ENCODE peak calls at places on chromosomes 7 and 10, in seven cellular contexts. One of them, this sample, is unnamed.

GRCh38 chr10:130743751-130744191 is 567.8 kb downstream of the TCERG1L start:
- DNase-seq in neural crest cell: no peak
- DNase-seq in brain microvascular endothelial cell: no peak
- DNase-seq in foreskin fibroblast: no peak
- DNase-seq in gastrocnemius medialis: no peak
- DNase-seq in cardiac muscle cell: no peak
- DNase-seq in Panc1: no peak
- DNase-seq in this sample: no peak

GRCh38 chr7:157910446-157910845 is 573.6 kb downstream of the DNAJB6 start:
- DNase-seq in neural crest cell: no peak
- DNase-seq in brain microvascular endothelial cell: no peak
- DNase-seq in foreskin fibroblast: no peak
- DNase-seq in gastrocnemius medialis: no peak
- DNase-seq in cardiac muscle cell: no peak
- DNase-seq in Panc1: no peak
- DNase-seq in this sample: no peak

GRCh38 chr10:118405933-118406332 is 63.8 kb upstream of the FAM204A start:
- DNase-seq in neural crest cell: no peak
- DNase-seq in brain microvascular endothelial cell: no peak
- DNase-seq in foreskin fibroblast: no peak
- DNase-seq in gastrocnemius medialis: no peak
- DNase-seq in cardiac muscle cell: peak
- DNase-seq in Panc1: no peak
- DNase-seq in this sample: no peak

GRCh38 chr10:2928219-2928840 is 139.0 kb upstream of the PFKP start:
- DNase-seq in neural crest cell: peak
- DNase-seq in brain microvascular endothelial cell: peak
- DNase-seq in foreskin fibroblast: peak
- DNase-seq in gastrocnemius medialis: peak
- DNase-seq in cardiac muscle cell: peak
- DNase-seq in Panc1: peak
- DNase-seq in this sample: no peak

GRCh38 chr7:36916116-36916515 is 191.8 kb upstream of the AOAH start:
- DNase-seq in neural crest cell: no peak
- DNase-seq in brain microvascular endothelial cell: no peak
- DNase-seq in foreskin fibroblast: no peak
- DNase-seq in gastrocnemius medialis: no peak
- DNase-seq in cardiac muscle cell: no peak
- DNase-seq in Panc1: no peak
- DNase-seq in this sample: no peak

GRCh38 chr7:140005754-140006503 is 56.8 kb downstream of the PARP12 start:
- DNase-seq in neural crest cell: peak
- DNase-seq in brain microvascular endothelial cell: peak
- DNase-seq in foreskin fibroblast: no peak
- DNase-seq in gastrocnemius medialis: no peak
- DNase-seq in cardiac muscle cell: peak
- DNase-seq in Panc1: no peak
- DNase-seq in this sample: no peak

GRCh38 chr10:29783211-29783947 is 148.6 kb upstream of the SVIL start:
- DNase-seq in neural crest cell: no peak
- DNase-seq in brain microvascular endothelial cell: no peak
- DNase-seq in foreskin fibroblast: no peak
- DNase-seq in gastrocnemius medialis: peak
- DNase-seq in cardiac muscle cell: no peak
- DNase-seq in Panc1: no peak
- DNase-seq in this sample: no peak

GRCh38 chr7:76133164-76133775 is 68.4 kb upstream of the SRRM3 start:
- DNase-seq in neural crest cell: no peak
- DNase-seq in brain microvascular endothelial cell: no peak
- DNase-seq in foreskin fibroblast: no peak
- DNase-seq in gastrocnemius medialis: no peak
- DNase-seq in cardiac muscle cell: no peak
- DNase-seq in Panc1: no peak
- DNase-seq in this sample: no peak

GRCh38 chr7:156895024-156895780 is 2.2 kb upstream of the LMBR1 start:
- DNase-seq in neural crest cell: no peak
- DNase-seq in brain microvascular endothelial cell: no peak
- DNase-seq in foreskin fibroblast: no peak
- DNase-seq in gastrocnemius medialis: peak
- DNase-seq in cardiac muscle cell: no peak
- DNase-seq in Panc1: no peak
- DNase-seq in this sample: no peak

GRCh38 chr10:91955114-91955513 is 31.5 kb downstream of the BTAF1 start:
- DNase-seq in neural crest cell: no peak
- DNase-seq in brain microvascular endothelial cell: no peak
- DNase-seq in foreskin fibroblast: no peak
- DNase-seq in gastrocnemius medialis: no peak
- DNase-seq in cardiac muscle cell: no peak
- DNase-seq in Panc1: no peak
- DNase-seq in this sample: no peak

GRCh38 chr7:81715984-81716588 is 53.8 kb downstream of the HGF start:
- DNase-seq in neural crest cell: no peak
- DNase-seq in brain microvascular endothelial cell: peak
- DNase-seq in foreskin fibroblast: no peak
- DNase-seq in gastrocnemius medialis: no peak
- DNase-seq in cardiac muscle cell: peak
- DNase-seq in Panc1: peak
- DNase-seq in this sample: no peak

GRCh38 chr10:49289480-49289879 is 9.5 kb upstream of the C10orf71 start:
- DNase-seq in neural crest cell: no peak
- DNase-seq in brain microvascular endothelial cell: no peak
- DNase-seq in foreskin fibroblast: no peak
- DNase-seq in gastrocnemius medialis: peak
- DNase-seq in cardiac muscle cell: no peak
- DNase-seq in Panc1: no peak
- DNase-seq in this sample: no peak

GRCh38 chr7:157080111-157080730 is 58.5 kb upstream of the UBE3C start:
- DNase-seq in neural crest cell: no peak
- DNase-seq in brain microvascular endothelial cell: no peak
- DNase-seq in foreskin fibroblast: no peak
- DNase-seq in gastrocnemius medialis: no peak
- DNase-seq in cardiac muscle cell: no peak
- DNase-seq in Panc1: no peak
- DNase-seq in this sample: no peak

GRCh38 chr7:30206466-30206865 is 71.7 kb downstream of the MTURN start:
- DNase-seq in neural crest cell: no peak
- DNase-seq in brain microvascular endothelial cell: peak
- DNase-seq in foreskin fibroblast: peak
- DNase-seq in gastrocnemius medialis: no peak
- DNase-seq in cardiac muscle cell: peak
- DNase-seq in Panc1: no peak
- DNase-seq in this sample: no peak

GRCh38 chr10:86804805-86805204 is 48.4 kb downstream of the BMPR1A start:
- DNase-seq in neural crest cell: no peak
- DNase-seq in brain microvascular endothelial cell: no peak
- DNase-seq in foreskin fibroblast: no peak
- DNase-seq in gastrocnemius medialis: peak
- DNase-seq in cardiac muscle cell: no peak
- DNase-seq in Panc1: no peak
- DNase-seq in this sample: no peak

GRCh38 chr7:108358553-108358952 is 97.7 kb downstream of the NRCAM start:
- DNase-seq in neural crest cell: no peak
- DNase-seq in brain microvascular endothelial cell: peak
- DNase-seq in foreskin fibroblast: peak
- DNase-seq in gastrocnemius medialis: no peak
- DNase-seq in cardiac muscle cell: peak
- DNase-seq in Panc1: peak
- DNase-seq in this sample: no peak

GRCh38 chr10:127092916-127093315 is 103.5 kb downstream of the INSYN2A start:
- DNase-seq in neural crest cell: no peak
- DNase-seq in brain microvascular endothelial cell: no peak
- DNase-seq in foreskin fibroblast: no peak
- DNase-seq in gastrocnemius medialis: no peak
- DNase-seq in cardiac muscle cell: no peak
- DNase-seq in Panc1: no peak
- DNase-seq in this sample: no peak

GRCh38 chr10:89332092-89332633 is 4.4 kb downstream of the IFIT3 start:
- DNase-seq in neural crest cell: no peak
- DNase-seq in brain microvascular endothelial cell: peak
- DNase-seq in foreskin fibroblast: peak
- DNase-seq in gastrocnemius medialis: no peak
- DNase-seq in cardiac muscle cell: peak
- DNase-seq in Panc1: no peak
- DNase-seq in this sample: no peak

GRCh38 chr10:5490698-5491464 is 8.5 kb downstream of the CALML5 start:
- DNase-seq in neural crest cell: no peak
- DNase-seq in brain microvascular endothelial cell: no peak
- DNase-seq in foreskin fibroblast: no peak
- DNase-seq in gastrocnemius medialis: no peak
- DNase-seq in cardiac muscle cell: no peak
- DNase-seq in Panc1: no peak
- DNase-seq in this sample: peak

GRCh38 chr10:52485486-52485885 is 171.4 kb downstream of the DKK1 start:
- DNase-seq in neural crest cell: no peak
- DNase-seq in brain microvascular endothelial cell: no peak
- DNase-seq in foreskin fibroblast: no peak
- DNase-seq in gastrocnemius medialis: no peak
- DNase-seq in cardiac muscle cell: no peak
- DNase-seq in Panc1: no peak
- DNase-seq in this sample: no peak
- TF ChIP-seq CTCF in neural crest cell: no peak
- TF ChIP-seq CTCF in brain microvascular endothelial cell: no peak
- TF ChIP-seq CTCF in foreskin fibroblast: no peak
- TF ChIP-seq CTCF in gastrocnemius medialis: no peak
- TF ChIP-seq CTCF in cardiac muscle cell: no peak
- TF ChIP-seq CTCF in Panc1: no peak
- TF ChIP-seq CTCF in this sample: no peak

GRCh38 chr7:43490016-43490415 is 92.9 kb upstream of the STK17A start:
- DNase-seq in neural crest cell: no peak
- DNase-seq in brain microvascular endothelial cell: no peak
- DNase-seq in foreskin fibroblast: no peak
- DNase-seq in gastrocnemius medialis: no peak
- DNase-seq in cardiac muscle cell: no peak
- DNase-seq in Panc1: no peak
- DNase-seq in this sample: no peak
- TF ChIP-seq CTCF in neural crest cell: no peak
- TF ChIP-seq CTCF in brain microvascular endothelial cell: no peak
- TF ChIP-seq CTCF in foreskin fibroblast: no peak
- TF ChIP-seq CTCF in gastrocnemius medialis: no peak
- TF ChIP-seq CTCF in cardiac muscle cell: no peak
- TF ChIP-seq CTCF in Panc1: no peak
- TF ChIP-seq CTCF in this sample: no peak

DNA sequence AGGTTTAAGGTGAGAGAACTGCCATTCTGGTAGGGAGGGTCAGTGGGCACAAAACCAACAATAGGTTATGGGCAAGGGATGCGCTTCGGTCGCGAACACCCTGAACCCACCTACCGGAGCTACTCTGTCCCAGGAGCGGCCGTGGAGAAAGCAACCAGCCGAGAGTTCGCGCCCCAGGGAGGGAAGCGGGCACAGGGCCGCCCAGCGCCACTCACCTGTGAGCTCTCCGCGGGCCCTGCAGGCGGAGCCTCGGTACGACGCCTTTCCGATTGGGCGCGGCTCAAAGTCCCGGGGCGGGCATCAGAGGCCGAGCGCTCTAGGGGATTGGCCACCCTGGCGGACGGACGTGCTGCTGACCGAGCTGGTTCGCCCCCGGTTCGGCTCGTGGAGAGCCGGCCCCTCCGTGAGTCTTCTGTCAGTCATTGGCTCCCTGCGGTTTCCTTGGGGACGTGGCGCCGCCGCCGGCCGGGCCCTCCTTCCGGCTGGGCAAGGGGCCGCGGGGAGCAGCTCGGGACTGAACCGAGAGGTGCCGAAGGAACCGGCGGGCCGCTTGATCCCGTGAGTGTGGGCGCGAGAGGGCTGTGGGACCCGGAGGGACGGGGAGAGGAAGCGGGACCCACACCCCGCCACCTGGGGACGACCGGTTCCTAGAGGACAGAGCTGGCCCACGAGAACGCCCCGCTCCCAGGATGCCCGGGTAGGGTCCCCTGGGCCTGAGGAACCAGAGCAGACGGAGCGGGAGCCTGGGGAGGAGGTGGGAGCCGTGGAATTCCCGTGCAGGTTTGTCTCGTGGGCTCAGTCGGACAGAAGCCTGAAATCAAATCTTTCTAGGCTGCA is at the start of gene ENTPD7:
- DNase-seq in neural crest cell: peak
- DNase-seq in brain microvascular endothelial cell: peak
- DNase-seq in foreskin fibroblast: peak
- DNase-seq in gastrocnemius medialis: peak
- DNase-seq in cardiac muscle cell: peak
- DNase-seq in Panc1: peak
- DNase-seq in this sample: peak
- TF ChIP-seq CTCF in neural crest cell: peak
- TF ChIP-seq CTCF in brain microvascular endothelial cell: peak
- TF ChIP-seq CTCF in foreskin fibroblast: no peak
- TF ChIP-seq CTCF in gastrocnemius medialis: no peak
- TF ChIP-seq CTCF in cardiac muscle cell: peak
- TF ChIP-seq CTCF in Panc1: peak
- TF ChIP-seq CTCF in this sample: peak

GRCh38 chr10:85175635-85176034 is 847.2 kb downstream of the CCSER2 start:
- DNase-seq in neural crest cell: no peak
- DNase-seq in brain microvascular endothelial cell: no peak
- DNase-seq in foreskin fibroblast: no peak
- DNase-seq in gastrocnemius medialis: no peak
- DNase-seq in cardiac muscle cell: no peak
- DNase-seq in Panc1: no peak
- DNase-seq in this sample: no peak
- TF ChIP-seq CTCF in neural crest cell: no peak
- TF ChIP-seq CTCF in brain microvascular endothelial cell: no peak
- TF ChIP-seq CTCF in foreskin fibroblast: no peak
- TF ChIP-seq CTCF in gastrocnemius medialis: no peak
- TF ChIP-seq CTCF in cardiac muscle cell: no peak
- TF ChIP-seq CTCF in Panc1: no peak
- TF ChIP-seq CTCF in this sample: no peak

GRCh38 chr7:104156842-104157277 is 51.0 kb downstream of the ORC5 start:
- DNase-seq in neural crest cell: no peak
- DNase-seq in brain microvascular endothelial cell: no peak
- DNase-seq in foreskin fibroblast: no peak
- DNase-seq in gastrocnemius medialis: no peak
- DNase-seq in cardiac muscle cell: peak
- DNase-seq in Panc1: peak
- DNase-seq in this sample: no peak

GRCh38 chr7:104162081-104162480 is 45.7 kb downstream of the ORC5 start:
- DNase-seq in neural crest cell: no peak
- DNase-seq in brain microvascular endothelial cell: no peak
- DNase-seq in foreskin fibroblast: no peak
- DNase-seq in gastrocnemius medialis: no peak
- DNase-seq in cardiac muscle cell: no peak
- DNase-seq in Panc1: no peak
- DNase-seq in this sample: no peak

GRCh38 chr7:104161244-104161643 is 46.6 kb downstream of the ORC5 start:
- DNase-seq in neural crest cell: no peak
- DNase-seq in brain microvascular endothelial cell: no peak
- DNase-seq in foreskin fibroblast: no peak
- DNase-seq in gastrocnemius medialis: no peak
- DNase-seq in cardiac muscle cell: no peak
- DNase-seq in Panc1: no peak
- DNase-seq in this sample: no peak

GRCh38 chr7:104160375-104160774 is 47.4 kb downstream of the ORC5 start:
- DNase-seq in neural crest cell: no peak
- DNase-seq in brain microvascular endothelial cell: no peak
- DNase-seq in foreskin fibroblast: no peak
- DNase-seq in gastrocnemius medialis: no peak
- DNase-seq in cardiac muscle cell: peak
- DNase-seq in Panc1: no peak
- DNase-seq in this sample: no peak
- TF ChIP-seq CTCF in neural crest cell: peak
- TF ChIP-seq CTCF in brain microvascular endothelial cell: no peak
- TF ChIP-seq CTCF in foreskin fibroblast: no peak
- TF ChIP-seq CTCF in gastrocnemius medialis: no peak
- TF ChIP-seq CTCF in cardiac muscle cell: peak
- TF ChIP-seq CTCF in Panc1: no peak
- TF ChIP-seq CTCF in this sample: peak